ENCODE peak calls at places on chromosome 4, in five cellular contexts. K is EL; M is T-helper 2 cell; C is activated CD4-positive, alpha-beta memory T cell treated with anti-CD3 and anti-CD28 coated beads, Interleukin-2, amount 10 ng/mL, durations not matched to agents 7 days and 5 days; Y is NCI-H187 treated with DMSO at 0.1 percent for 48 hours. A is an unnamed sample.

GRCh38 chr4:48311896-48312295 is 29.4 kb upstream of the SLAIN2 start:
- DNase-seq in K (peak; percentile 73), M (no peak), Y (no peak), C (no peak), A (no peak)

GRCh38 chr4:185573651-185574199 is 38.4 kb upstream of the PDLIM3 start:
- DNase-seq in Y (no peak), C (no peak), M (no peak), K (peak; percentile 75), A (no peak)

GRCh38 chr4:101835121-101835904 is 44.8 kb downstream of the BANK1 start:
- DNase-seq in M (no peak), C (no peak), Y (no peak), K (peak; percentile 34), A (no peak)

GRCh38 chr4:41541697-41542096 is 3.7 kb downstream of the LIMCH1 start:
- DNase-seq in C (no peak), Y (no peak), K (no peak), M (no peak), A (no peak)

GRCh38 chr4:120724656-120725055 is 197.9 kb downstream of the PRDM5 start:
- DNase-seq in C (no peak), K (no peak), Y (no peak), M (no peak), A (no peak)

GRCh38 chr4:82201303-82201702 is 172.5 kb downstream of the HNRNPD start:
- DNase-seq in C (no peak), M (no peak), K (no peak), Y (no peak), A (no peak)

GRCh38 chr4:26434030-26434639 is 56.1 kb downstream of the CCKAR start:
- DNase-seq in Y (no peak), K (no peak), M (no peak), C (no peak), A (no peak)

GRCh38 chr4:107780665-107781064 is 44.1 kb upstream of the SGMS2 start:
- DNase-seq in Y (no peak), C (no peak), K (no peak), M (no peak), A (no peak)

GRCh38 chr4:650951-651883 is 22.9 kb downstream of the ATP5ME start:
- DNase-seq in K (no peak), M (no peak), C (no peak), Y (peak; percentile 64), A (no peak)

GRCh38 chr4:36385951-36386561 is 104.6 kb downstream of the DTHD1 start:
- DNase-seq in Y (no peak), M (no peak), K (no peak), C (peak; percentile 57), A (no peak)

GRCh38 chr4:20046931-20047677 is 204.6 kb upstream of the SLIT2 start:
- DNase-seq in C (no peak), Y (no peak), M (no peak), K (peak; percentile 18), A (no peak)

GRCh38 chr4:101853691-101854090 is 63.2 kb downstream of the BANK1 start:
- DNase-seq in C (no peak), Y (no peak), M (no peak), K (no peak), A (no peak)

GRCh38 chr4:2793578-2793919 is 664 bp downstream of the SH3BP2 start:
- DNase-seq in C (no peak), M (no peak), K (peak; percentile 65), Y (no peak), A (no peak)

GRCh38 chr4:98466868-98467599 is 191.4 kb downstream of the TSPAN5 start:
- DNase-seq in K (peak; percentile 20), C (no peak), M (no peak), Y (no peak), A (peak; percentile 79)

GRCh38 chr4:86847576-86847975 is 1.6 kb downstream of the SLC10A6 start:
- DNase-seq in M (no peak), K (no peak), C (no peak), Y (no peak), A (no peak)

GRCh38 chr4:30380404-30380998 is 339.7 kb upstream of the PCDH7 start:
- DNase-seq in Y (no peak), C (no peak), K (peak; percentile 48), M (no peak), A (no peak)

GRCh38 chr4:140856692-140857091 is 100.5 kb upstream of the TBC1D9 start:
- DNase-seq in K (peak; percentile 32), C (no peak), Y (no peak), M (no peak), A (no peak)

GRCh38 chr4:112967109-112967508 is 82.3 kb upstream of the ANK2 start:
- DNase-seq in C (no peak), M (no peak), K (no peak), Y (no peak), A (no peak)

GRCh38 chr4:25578431-25578830 is 77.2 kb upstream of the SLC34A2 start:
- DNase-seq in Y (no peak), M (no peak), C (no peak), K (no peak), A (no peak)